ENCODE peak calls at places on chromosomes 16 and 17, in four cellular contexts. A is left ventricle myocardium superior, C is HFFc6, D is progenitor cell of endocrine pancreas. Q is an unnamed sample.

GRCh38 chr17:8223356-8224063 is 13.1 kb upstream of the AURKB start:
- DNase-seq in A (peak; percentile 79), C (peak; percentile 41), D (peak; percentile 36), Q (peak; percentile 65)

GRCh38 chr16:85752511-85753420 is 1.9 kb upstream of the C16orf74 start:
- DNase-seq in A (no peak), C (no peak), D (no peak), Q (no peak)

GRCh38 chr17:14268264-14268663 is 31.6 kb upstream of the CDRT15 start:
- DNase-seq in A (no peak), C (no peak), D (no peak), Q (no peak)

GRCh38 chr17:74442291-74442669 is 10.4 kb downstream of the GPRC5C start:
- DNase-seq in A (peak; percentile 24), C (no peak), D (no peak), Q (no peak)

GRCh38 chr17:55303701-55304145 is 39.0 kb downstream of the HLF start:
- DNase-seq in A (no peak), C (peak; percentile 40), D (no peak), Q (no peak)

GRCh38 chr16:15482068-15482747 is 47.8 kb downstream of the BMERB1 start:
- DNase-seq in A (no peak), C (peak; percentile 96), D (no peak), Q (peak; percentile 31)

GRCh38 chr17:68561319-68561718 is 39.8 kb downstream of the FAM20A start:
- DNase-seq in A (no peak), C (no peak), D (no peak), Q (no peak)

GRCh38 chr16:86605950-86606349 is 27.6 kb downstream of the FOXL1 start:
- DNase-seq in A (no peak), C (no peak), D (no peak), Q (no peak)

GRCh38 chr16:1093284-1094123 is 2.5 kb downstream of the C1QTNF8 start:
- DNase-seq in A (no peak), C (no peak), D (no peak), Q (no peak)

GRCh38 chr17:30290077-30290476 is 1.7 kb downstream of the BLMH start:
- DNase-seq in A (no peak), C (no peak), D (no peak), Q (no peak)

GRCh38 chr16:35910409-35910808 is 2451.0 kb downstream of the TP53TG3F start:
- DNase-seq in A (no peak), C (no peak), D (no peak), Q (no peak)

GRCh38 chr16:57044931-57045693 is 47.3 kb upstream of the CPNE2 start:
- DNase-seq in A (no peak), C (no peak), D (no peak), Q (no peak)

GRCh38 chr16:2296662-2297505 is 29.0 kb upstream of the RNPS1 start:
- DNase-seq in A (no peak), C (peak; percentile 5), D (no peak), Q (peak; percentile 28)

GRCh38 chr16:81841709-81842108 is 62.6 kb downstream of the PLCG2 start:
- DNase-seq in A (no peak), C (no peak), D (no peak), Q (no peak)

GRCh38 chr17:57881143-57881542 is 31.3 kb upstream of the MRPS23 start:
- DNase-seq in A (no peak), C (peak; percentile 59), D (no peak), Q (no peak)

GRCh38 chr17:292531-293382 is 59.9 kb downstream of the RPH3AL start:
- DNase-seq in A (no peak), C (no peak), D (no peak), Q (peak; percentile 7)

GRCh38 chr17:77483128-77483598 is 342.4 kb downstream of the SEC14L1 start:
- DNase-seq in A (peak; percentile 21), C (no peak), D (no peak), Q (no peak)

GRCh38 chr17:40566027-40566426 is 755 bp upstream of the CCR7 start:
- DNase-seq in A (no peak), C (no peak), D (no peak), Q (no peak)

GRCh38 chr17:55764610-55765009 is 13.8 kb downstream of the PCTP start:
- DNase-seq in A (no peak), C (no peak), D (no peak), Q (no peak)

GRCh38 chr16:77760800-77761199 is 27.6 kb upstream of the VAT1L start:
- DNase-seq in A (no peak), C (no peak), D (no peak), Q (no peak)

GRCh38 chr17:11077673-11078072 is 163.3 kb upstream of the SHISA6 start:
- DNase-seq in A (no peak), C (no peak), D (no peak), Q (no peak)

GRCh38 chr16:1790611-1791255 is 2.8 kb downstream of the IGFALS start:
- DNase-seq in A (no peak), C (no peak), D (no peak), Q (no peak)

GRCh38 chr16:66616592-66616991 is 12.1 kb downstream of the CMTM3 start:
- DNase-seq in A (no peak), C (no peak), D (no peak), Q (no peak)

GRCh38 chr16:28067604-28068382 is 4.3 kb upstream of the GSG1L start:
- DNase-seq in A (no peak), C (peak; percentile 35), D (no peak), Q (no peak)

GRCh38 chr17:78998311-78999055 is 11.1 kb downstream of the CANT1 start:
- DNase-seq in A (peak; percentile 86), C (no peak), D (no peak), Q (peak; percentile 62)

GRCh38 chr16:29925173-29925804 is 737 bp downstream of the KCTD13 start:
- DNase-seq in A (no peak), C (no peak), D (no peak), Q (peak; percentile 41)

GRCh38 chr17:44518032-44518431 is 14.8 kb upstream of the GPATCH8 start:
- DNase-seq in A (no peak), C (peak; percentile 28), D (no peak), Q (no peak)

GRCh38 chr17:41920580-41920955 is 1.8 kb upstream of the ACLY start:
- DNase-seq in A (no peak), C (no peak), D (no peak), Q (no peak)

GRCh38 chr16:3171855-3172593 is 16.0 kb upstream of the OR1F1 start:
- DNase-seq in A (no peak), C (peak; percentile 87), D (no peak), Q (no peak)

GRCh38 chr17:55177159-55177913 is 87.4 kb upstream of the HLF start:
- DNase-seq in A (no peak), C (no peak), D (no peak), Q (no peak)

Q was measured in head of caudate nucleus.